ENCODE peak calls at places on chromosomes 6 and 20, in ten cellular contexts. J is transverse colon, B is neural progenitor cell, F is mucosa of descending colon, P is upper lobe of right lung, Y is cardiac muscle cell, R is body of pancreas, D is PC-9, Z is GM23338, Q is fibroblast of lung. E is an unnamed sample. For H3K4me1, the result is how much of the 10 kb centered on the place peaks cover.

GRCh38 chr20:59495894-59496510 is 108.3 kb upstream of the PHACTR3 start:
- DNase-seq in Q (peak), Z (peak), D (peak), J (peak), F (peak), B (peak), Y (peak), P (peak), R (peak), E (peak)

GRCh38 chr6:79810878-79811277 is 136.5 kb downstream of the ELOVL4 start:
- DNase-seq in P (no peak), D (no peak), Q (no peak), Y (no peak), R (no peak), B (peak), F (no peak), Z (no peak), J (no peak), E (peak)

GRCh38 chr20:2301164-2301622 is 5.4 kb downstream of the TGM3 start:
- DNase-seq in J (peak), R (peak), Q (no peak), Y (peak), Z (no peak), P (peak), B (no peak), D (no peak), F (no peak), E (no peak)

GRCh38 chr6:82365011-82365751 is 1.6 kb downstream of the TPBG start:
- DNase-seq in Z (peak), D (peak), Q (peak), J (peak), P (peak), Y (peak), B (peak), R (peak), F (peak), E (peak)

GRCh38 chr20:40882173-40882572 is 146.4 kb upstream of the TOP1 start:
- DNase-seq in Q (no peak), J (no peak), R (no peak), Z (no peak), P (no peak), D (no peak), F (no peak), Y (no peak), B (no peak), E (no peak)

GRCh38 chr6:159692303-159693127 is 526 bp downstream of the SOD2 start:
- DNase-seq in B (peak), Q (peak), R (peak), D (no peak), Y (peak), Z (peak), P (peak), J (peak), F (peak), E (peak)

GRCh38 chr6:169210611-169211010 is 43.0 kb downstream of the THBS2 start:
- DNase-seq in B (no peak), F (no peak), J (no peak), Y (no peak), P (no peak), D (no peak), Z (no peak), Q (no peak), R (no peak), E (no peak)

GRCh38 chr6:90294614-90294988 is 2.0 kb downstream of the BACH2 start:
- DNase-seq in Z (peak), F (no peak), Y (no peak), Q (no peak), D (no peak), P (no peak), J (no peak), R (no peak), B (peak), E (no peak)

GRCh38 chr20:53216856-53217576 is 244.9 kb downstream of the TSHZ2 start:
- DNase-seq in P (peak), F (peak), J (peak), Z (peak), R (peak), Y (peak), Q (peak), D (no peak), B (peak), E (peak)

GRCh38 chr20:35616465-35617396 is 1.1 kb downstream of the SPAG4 start:
- DNase-seq in P (peak), J (peak), Y (peak), Z (peak), R (peak), F (peak), D (peak), Q (peak), B (peak), E (peak)

GRCh38 chr6:156262014-156262413 is 515.2 kb upstream of the ARID1B start:
- DNase-seq in B (no peak), F (no peak), Z (no peak), J (no peak), Y (no peak), Q (no peak), R (no peak), D (no peak), P (no peak), E (peak)

GRCh38 chr20:235891-236290 is 8.8 kb downstream of the DEFB129 start:
- DNase-seq in Z (no peak), B (peak), P (no peak), J (no peak), F (no peak), D (no peak), Q (peak), R (no peak), Y (peak), E (no peak)

GRCh38 chr20:17786221-17786718 is 86.5 kb downstream of the BANF2 start:
- DNase-seq in Y (peak), B (no peak), D (no peak), J (no peak), R (peak), F (no peak), Z (no peak), Q (peak), P (no peak), E (no peak)

GRCh38 chr6:14200047-14200446 is 82.5 kb downstream of the CD83 start:
- DNase-seq in Z (no peak), F (no peak), Y (peak), R (no peak), D (no peak), B (no peak), Q (peak), P (no peak), J (no peak), E (no peak)

GRCh38 chr6:67210450-67210849 is 1424.6 kb upstream of the ADGRB3 start:
- DNase-seq in F (no peak), B (no peak), P (no peak), Z (no peak), Y (peak), D (no peak), R (no peak), Q (no peak), J (no peak), E (no peak)

GRCh38 chr20:19137641-19138040 is 74.8 kb upstream of the SLC24A3 start:
- DNase-seq in P (no peak), R (no peak), Q (no peak), D (no peak), J (no peak), F (no peak), B (no peak), Z (no peak), Y (no peak), E (no peak)

GRCh38 chr6:158475344-158476302 is 84.3 kb upstream of the TMEM181 start:
- DNase-seq in R (peak), B (peak), Y (peak), F (peak), J (peak), Q (peak), Z (no peak), P (no peak), D (peak), E (no peak)

GRCh38 chr6:9540534-9541126 is 874.2 kb downstream of the TFAP2A start:
- DNase-seq in R (peak), Z (peak), F (no peak), Y (peak), D (peak), J (no peak), P (no peak), B (peak), Q (peak), E (no peak)

GRCh38 chr6:93932175-93932574 is 512.8 kb upstream of the EPHA7 start:
- DNase-seq in R (no peak), B (no peak), D (no peak), P (no peak), F (no peak), Y (no peak), Z (peak), J (no peak), Q (no peak), E (no peak)

GRCh38 chr6:166627875-166628849 is 1.1 kb upstream of the RPS6KA2 start:
- DNase-seq in Y (peak), R (peak), P (peak), B (peak), D (no peak), F (peak), J (peak), Z (peak), Q (peak), E (peak)

GRCh38 chr6:142416179-142416578 is 114.4 kb downstream of the ADGRG6 start:
- DNase-seq in F (no peak), Z (peak), D (no peak), J (no peak), P (no peak), Q (peak), R (peak), Y (peak), B (no peak), E (no peak)

GRCh38 chr6:110055387-110055735 is 77.2 kb downstream of the GPR6 start:
- DNase-seq in B (no peak), Z (no peak), R (no peak), F (no peak), P (no peak), D (no peak), Y (no peak), J (no peak), Q (no peak), E (no peak)

GRCh38 chr6:3808189-3808588 is 41.0 kb upstream of the FAM50B start:
- DNase-seq in D (no peak), Q (no peak), B (no peak), R (no peak), J (no peak), P (no peak), Z (no peak), F (no peak), Y (no peak), E (no peak)

GRCh38 chr6:24768361-24768760 is 6.4 kb upstream of the GMNN start:
- DNase-seq in R (no peak), Z (no peak), B (no peak), Q (no peak), D (no peak), J (no peak), P (no peak), Y (peak), F (no peak), E (no peak)

GRCh38 chr6:126076992-126077664 is 90.8 kb downstream of the TRMT11 start:
- DNase-seq in R (no peak), F (no peak), Q (peak), Z (no peak), J (no peak), D (no peak), B (no peak), Y (no peak), P (no peak), E (no peak)

GRCh38 chr6:131042664-131043063 is 20.4 kb downstream of the EPB41L2 start:
- DNase-seq in J (no peak), Y (peak), Z (no peak), D (no peak), B (no peak), F (no peak), P (no peak), R (no peak), Q (no peak), E (no peak)

GRCh38 chr6:107123501-107123900 is 8.2 kb upstream of the BEND3 start:
- DNase-seq in Y (no peak), J (no peak), R (no peak), Q (no peak), F (no peak), B (no peak), D (no peak), Z (no peak), P (no peak), E (no peak)

GRCh38 chr20:46990017-46990810 is 95.6 kb downstream of the EYA2 start:
- DNase-seq in R (no peak), P (no peak), B (peak), D (peak), J (peak), Z (no peak), F (peak), Q (no peak), Y (no peak), E (no peak)

GRCh38 chr6:64679411-64679810 is 1027.6 kb downstream of the EYS start:
- DNase-seq in F (no peak), D (no peak), P (no peak), B (no peak), J (no peak), Y (peak), Z (no peak), R (no peak), Q (no peak), E (no peak)

GRCh38 chr20:34143951-34144350 is 31.9 kb upstream of the EIF2S2 start:
- DNase-seq in B (no peak), P (no peak), Z (no peak), F (no peak), Y (peak), R (no peak), J (no peak), D (no peak), Q (no peak), E (no peak)

GRCh38 chr6:156776841-156777576 is at the start of gene ARID1B:
- DNase-seq in F (peak), B (peak), D (peak), R (peak), J (peak), Q (peak), Y (peak), P (peak), Z (peak), E (peak)

GRCh38 chr6:21529431-21529830 is 64.1 kb upstream of the SOX4 start:
- DNase-seq in B (peak), P (no peak), J (no peak), Q (no peak), R (no peak), D (no peak), F (no peak), Z (no peak), Y (no peak), E (no peak)

GRCh38 chr6:32195652-32195901 is 3.1 kb upstream of the GPSM3 start:
- DNase-seq in Q (peak), J (peak), B (peak), P (peak), Z (peak), F (peak), D (peak), Y (peak), R (peak), E (peak)

GRCh38 chr6:32195902-32196681 is 3.6 kb upstream of the GPSM3 start:
- DNase-seq in Q (peak), Y (peak), J (peak), R (peak), Z (peak), B (peak), D (peak), P (peak), F (peak), E (peak)

GRCh38 chr6:32194388-32194787 is 1.9 kb upstream of the GPSM3 start:
- DNase-seq in P (no peak), B (no peak), J (no peak), Y (no peak), R (no peak), Z (no peak), D (no peak), Q (no peak), F (no peak), E (no peak)

GRCh38 chr6:32196682-32197616 is 4.5 kb upstream of the GPSM3 start:
- DNase-seq in J (peak), Q (no peak), B (peak), P (peak), Y (peak), Z (peak), R (no peak), D (no peak), F (peak), E (no peak)

GRCh38 chr6:32194825-32195651 is 2.6 kb upstream of the GPSM3 start:
- DNase-seq in J (peak), D (no peak), F (peak), Z (peak), Q (peak), R (peak), P (no peak), B (peak), Y (peak), E (no peak)
- TF ChIP-seq CTCF in J (peak), D (peak), F (no peak), Z (peak), Q (peak), R (no peak), P (peak), B (peak), Y (peak), E (peak)

DNA sequence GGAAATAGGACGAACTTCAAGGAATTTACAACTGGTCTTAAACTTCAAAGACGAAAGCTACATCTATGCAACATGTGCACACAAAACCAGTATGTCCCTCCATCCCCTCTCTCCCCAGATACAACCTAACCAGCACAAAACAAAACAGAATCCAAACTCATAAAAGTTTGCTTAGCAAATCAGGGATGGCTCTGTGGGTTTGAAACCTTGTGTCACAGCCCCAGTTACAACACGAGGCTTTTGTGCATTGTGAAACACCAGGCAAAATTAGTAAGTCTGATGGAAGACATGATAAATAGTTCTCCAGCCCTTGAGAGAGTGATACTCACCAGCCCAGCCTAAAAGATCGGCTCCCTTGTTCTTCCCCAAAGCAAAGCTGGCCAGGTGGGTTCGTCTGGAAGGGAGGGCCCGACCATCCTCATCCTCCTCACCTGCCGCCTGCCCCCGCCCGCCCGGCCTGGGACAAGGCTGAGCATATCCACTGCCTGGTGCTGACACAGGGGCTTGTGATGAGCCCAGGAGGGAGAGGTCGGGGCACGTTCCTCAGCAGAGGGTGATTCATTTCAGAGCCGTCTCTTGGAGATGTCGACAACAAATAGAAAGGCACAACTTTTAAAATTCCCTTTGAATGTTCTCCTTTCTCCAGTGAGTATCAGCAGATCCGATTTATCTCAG is 198.0 kb downstream of the TFAP2C start:
- DNase-seq in F (no peak), R (no peak), Q (peak), D (peak), P (no peak), Z (no peak), B (no peak), Y (peak), J (no peak), E (no peak)
- H3K4me3 ChIP-seq in F (no peak), R (no peak), Q (no peak), D (peak), P (no peak), Z (no peak), B (no peak), Y (no peak), J (no peak), E (no peak)

GRCh38 chr20:63037669-63038268 is 31.0 kb upstream of the BHLHE23 start:
- DNase-seq in R (no peak), Z (peak), F (no peak), P (no peak), D (no peak), J (no peak), Y (no peak), B (no peak), Q (no peak), E (peak)
- H3K4me1 ChIP-seq in R (under half), Z (under half), F (under half), P (under half), D (under half), J (under half), Y (under half), B (under half), Q (under half), E (under half)

GRCh38 chr20:37359836-37360235 is 13.9 kb downstream of the SRC start:
- DNase-seq in J (no peak), P (no peak), R (no peak), F (no peak), Y (no peak), Z (no peak), D (no peak), Q (no peak), B (no peak), E (no peak)
- TF ChIP-seq CTCF in J (no peak), P (no peak), R (no peak), F (no peak), Y (no peak), Z (no peak), D (no peak), Q (no peak), B (no peak), E (no peak)

DNA sequence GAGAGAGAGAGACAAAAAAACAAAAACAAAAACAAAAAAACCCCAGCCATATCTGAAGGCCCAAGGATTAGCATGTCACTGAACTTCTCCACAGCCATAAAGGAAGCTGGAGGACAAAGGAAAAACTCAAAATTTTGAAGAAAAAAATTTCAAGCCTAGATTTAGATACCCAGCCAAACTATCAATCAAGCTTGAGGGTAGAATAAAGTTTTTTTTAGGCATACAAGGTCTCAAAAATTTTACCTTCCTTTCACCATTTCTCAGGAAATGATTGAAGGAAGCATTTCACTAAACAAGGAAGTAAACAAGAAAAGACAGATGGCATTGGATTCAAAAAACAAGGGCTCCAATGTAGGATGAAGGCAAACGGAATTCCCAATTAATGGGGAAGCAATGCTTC is 52.1 kb downstream of the KCNK5 start:
- DNase-seq in D (peak), R (no peak), J (no peak), B (no peak), F (no peak), Z (no peak), P (no peak), Q (no peak), Y (no peak), E (no peak)
- H3K4me3 ChIP-seq in D (no peak), R (no peak), J (no peak), B (no peak), F (no peak), Z (no peak), P (no peak), Q (no peak), Y (no peak), E (no peak)

GRCh38 chr20:13013411-13013810 is 4.6 kb downstream of the SPTLC3 start:
- DNase-seq in F (no peak), P (no peak), R (no peak), D (no peak), Z (no peak), Y (no peak), Q (no peak), B (no peak), J (no peak), E (no peak)
- H3K4me1 ChIP-seq in F (under half), P (under half), R (under half), D (under half), Z (under half), Y (under half), Q (under half), B (under half), J (under half), E (under half)

GRCh38 chr6:135256866-135257265 is 75.8 kb downstream of the MYB start:
- DNase-seq in D (no peak), Z (no peak), Q (no peak), Y (no peak), J (no peak), P (no peak), F (no peak), R (no peak), B (no peak), E (no peak)

GRCh38 chr6:135258970-135259369 is 77.9 kb downstream of the MYB start:
- DNase-seq in Y (no peak), J (no peak), Z (no peak), F (no peak), B (no peak), Q (no peak), R (no peak), D (peak), P (no peak), E (no peak)

GRCh38 chr6:135260612-135261011 is 79.5 kb downstream of the MYB start:
- DNase-seq in F (no peak), Y (no peak), J (no peak), D (peak), B (no peak), P (no peak), Z (no peak), Q (no peak), R (no peak), E (no peak)

GRCh38 chr6:135254471-135254870 is 73.4 kb downstream of the MYB start:
- DNase-seq in D (no peak), R (no peak), J (peak), Y (no peak), P (no peak), Q (no peak), B (no peak), F (peak), Z (no peak), E (no peak)

GRCh38 chr6:135257641-135258405 is 76.7 kb downstream of the MYB start:
- DNase-seq in B (no peak), J (no peak), Q (peak), D (peak), F (no peak), P (no peak), R (no peak), Z (no peak), Y (no peak), E (no peak)
- TF ChIP-seq CTCF in B (no peak), J (no peak), Q (peak), D (peak), F (no peak), P (no peak), R (no peak), Z (no peak), Y (no peak), E (no peak)

GRCh38 chr6:53032853-53033252 is 32.4 kb upstream of the FBXO9 start:
- DNase-seq in B (no peak), J (no peak), Y (no peak), D (no peak), Z (no peak), R (no peak), F (no peak), P (no peak), Q (peak), E (no peak)
- H3K4me3 ChIP-seq in B (no peak), J (no peak), Y (no peak), D (no peak), Z (no peak), R (no peak), F (no peak), P (no peak), Q (no peak), E (no peak)

E was measured in BE2C.